ENCODE peak calls at places on chromosome 3, in eight cellular contexts. One of them, this sample, is unnamed.

GRCh38 chr3:64353256-64353655 is 128.0 kb upstream of the PRICKLE2 start:
- DNase-seq in AG04450: peak; percentile 29
- DNase-seq in choroid plexus epithelial cell: peak; percentile 58
- DNase-seq in H7: no peak
- DNase-seq in H9: no peak
- DNase-seq in NCI-H1105: no peak
- DNase-seq in WERI-Rb-1: no peak
- DNase-seq in GM23248: peak; percentile 51
- DNase-seq in this sample: no peak

GRCh38 chr3:146390967-146391366 is 78.4 kb downstream of the PLSCR2 start:
- DNase-seq in AG04450: peak; percentile 88
- DNase-seq in choroid plexus epithelial cell: peak; percentile 99
- DNase-seq in H7: no peak
- DNase-seq in H9: no peak
- DNase-seq in NCI-H1105: no peak
- DNase-seq in WERI-Rb-1: no peak
- DNase-seq in GM23248: peak; percentile 74
- DNase-seq in this sample: peak; percentile 38

GRCh38 chr3:66495633-66496032 is 5.2 kb downstream of the LRIG1 start:
- DNase-seq in AG04450: no peak
- DNase-seq in choroid plexus epithelial cell: no peak
- DNase-seq in H7: peak; percentile 56
- DNase-seq in H9: peak; percentile 77
- DNase-seq in NCI-H1105: no peak
- DNase-seq in WERI-Rb-1: no peak
- DNase-seq in GM23248: no peak
- DNase-seq in this sample: no peak

GRCh38 chr3:152293607-152294006 is 24.9 kb downstream of the MBNL1 start:
- DNase-seq in AG04450: no peak
- DNase-seq in choroid plexus epithelial cell: no peak
- DNase-seq in H7: no peak
- DNase-seq in H9: no peak
- DNase-seq in NCI-H1105: no peak
- DNase-seq in WERI-Rb-1: no peak
- DNase-seq in GM23248: no peak
- DNase-seq in this sample: no peak

GRCh38 chr3:113495035-113495434 is 19.9 kb downstream of the SPICE1 start:
- DNase-seq in AG04450: no peak
- DNase-seq in choroid plexus epithelial cell: peak; percentile 75
- DNase-seq in H7: peak; percentile 11
- DNase-seq in H9: no peak
- DNase-seq in NCI-H1105: no peak
- DNase-seq in WERI-Rb-1: peak; percentile 16
- DNase-seq in GM23248: peak; percentile 30
- DNase-seq in this sample: peak; percentile 56

GRCh38 chr3:102238362-102238761 is 196.5 kb upstream of the ZPLD1 start:
- DNase-seq in AG04450: no peak
- DNase-seq in choroid plexus epithelial cell: no peak
- DNase-seq in H7: no peak
- DNase-seq in H9: peak; percentile 61
- DNase-seq in NCI-H1105: no peak
- DNase-seq in WERI-Rb-1: no peak
- DNase-seq in GM23248: no peak
- DNase-seq in this sample: peak; percentile 90

GRCh38 chr3:141876891-141877561 is 583 bp downstream of the ATP1B3 start:
- DNase-seq in AG04450: no peak
- DNase-seq in choroid plexus epithelial cell: peak; percentile 48
- DNase-seq in H7: peak; percentile 80
- DNase-seq in H9: peak; percentile 29
- DNase-seq in NCI-H1105: peak; percentile 33
- DNase-seq in WERI-Rb-1: peak; percentile 34
- DNase-seq in GM23248: peak; percentile 77
- DNase-seq in this sample: peak; percentile 32

GRCh38 chr3:45132568-45133211 is 13.5 kb downstream of the CDCP1 start:
- DNase-seq in AG04450: no peak
- DNase-seq in choroid plexus epithelial cell: no peak
- DNase-seq in H7: no peak
- DNase-seq in H9: no peak
- DNase-seq in NCI-H1105: no peak
- DNase-seq in WERI-Rb-1: no peak
- DNase-seq in GM23248: no peak
- DNase-seq in this sample: no peak

This sample was measured in renal cortical epithelial cell.